ENCODE peak calls at places on chromosomes 7 and 10, in five cellular contexts. K, X, S, D and M are unnamed samples.

GRCh38 chr10:23150610-23151009 is 41.5 kb upstream of the PTF1A start:
- DNase-seq in S (no peak), K (no peak), X (no peak), D (no peak), M (no peak)

GRCh38 chr7:149459540-149460433 is 1.1 kb downstream of the ZNF777 start:
- DNase-seq in D (peak; percentile 9), X (no peak), S (peak; percentile 29), K (no peak), M (peak; percentile 42)

GRCh38 chr7:73544678-73545077 is 12.8 kb downstream of the BCL7B start:
- DNase-seq in S (no peak), D (no peak), X (no peak), K (no peak), M (no peak)

GRCh38 chr10:132460071-132460470 is 63.1 kb downstream of the PWWP2B start:
- DNase-seq in K (no peak), D (no peak), X (no peak), S (no peak), M (no peak)

GRCh38 chr10:123556049-123556448 is 110.1 kb upstream of the GPR26 start:
- DNase-seq in K (no peak), D (no peak), S (no peak), X (no peak), M (no peak)

GRCh38 chr7:127702938-127703337 is 50.9 kb downstream of the SND1 start:
- DNase-seq in K (no peak), D (no peak), X (no peak), S (no peak), M (no peak)

GRCh38 chr7:74502216-74502891 is 48.6 kb downstream of the GTF2IRD1 start:
- DNase-seq in X (no peak), D (no peak), K (no peak), S (peak; percentile 76), M (peak; percentile 86)

GRCh38 chr10:13829790-13830189 is 243.0 kb downstream of the PRPF18 start:
- DNase-seq in X (no peak), K (no peak), D (no peak), S (no peak), M (no peak)

GRCh38 chr10:19493917-19494316 is 322.3 kb upstream of the PLXDC2 start:
- DNase-seq in X (no peak), S (no peak), K (no peak), D (no peak), M (no peak)

GRCh38 chr7:47536705-47537611 is 45.0 kb downstream of the TNS3 start:
- DNase-seq in K (no peak), D (no peak), S (no peak), X (no peak), M (peak; percentile 52)

GRCh38 chr10:79102056-79102874 is 33.5 kb downstream of the ZMIZ1 start:
- DNase-seq in K (no peak), S (peak; percentile 52), D (peak; percentile 14), X (no peak), M (peak; percentile 29)

GRCh38 chr7:87398441-87398840 is 53.0 kb downstream of the CROT start:
- DNase-seq in S (no peak), D (no peak), K (no peak), X (no peak), M (no peak)